ENCODE peak calls at places on chromosomes 6 and 20, in seven cellular contexts. J is mucosa of descending colon; K is pons; C is G401; O is adipocyte; M is activated T-helper 1 cell treated with anti-CD3 and anti-CD28 coated beads, Interleukin-12 subunit alpha, Interleukin-12 subunit beta, Interleukin-2, Interleukin-4 antibody, amounts not matched to agents 30 ng/mL and 10 ng/mL and 1 ng/mL, durations not matched to agents 14 hours and 24 hours and 36 hours; L is D341Med. U is an unnamed sample.

GRCh38 chr6:25816252-25816651 is 15.6 kb downstream of the SLC17A1 start:
- DNase-seq in L (no peak), K (no peak), O (no peak), M (no peak), C (no peak), J (no peak), U (no peak)

GRCh38 chr6:25715794-25716193 is 38.7 kb upstream of the SLC17A4 start:
- DNase-seq in K (no peak), M (no peak), O (no peak), J (no peak), L (no peak), C (no peak), U (no peak)

GRCh38 chr6:162478191-162478642 is 249.3 kb downstream of the PRKN start:
- DNase-seq in K (no peak), J (no peak), O (no peak), C (no peak), L (no peak), M (no peak), U (no peak)

GRCh38 chr6:3268680-3269079 is 9.9 kb downstream of the PSMG4 start:
- DNase-seq in K (no peak), M (no peak), J (no peak), C (no peak), O (no peak), L (no peak), U (no peak)

GRCh38 chr20:61442075-61442670 is 190.1 kb downstream of the CDH4 start:
- DNase-seq in O (no peak), M (no peak), L (no peak), K (no peak), J (no peak), C (no peak), U (peak)

GRCh38 chr6:14211596-14211961 is 94.0 kb downstream of the CD83 start:
- DNase-seq in L (peak), M (peak), K (peak), C (peak), O (peak), J (peak), U (peak)

GRCh38 chr6:15063253-15063853 is 182.5 kb upstream of the JARID2 start:
- DNase-seq in L (no peak), O (no peak), J (no peak), C (no peak), M (no peak), K (peak), U (peak)

GRCh38 chr6:32972353-32973143 is 4.2 kb downstream of the BRD2 start:
- DNase-seq in O (peak), L (no peak), J (peak), M (no peak), C (peak), K (no peak), U (no peak)

GRCh38 chr6:90199900-90200299 is 96.7 kb downstream of the BACH2 start:
- DNase-seq in O (no peak), J (no peak), L (no peak), K (no peak), M (no peak), C (no peak), U (no peak)

GRCh38 chr6:22153384-22154158 is 143.3 kb downstream of the PRL start:
- DNase-seq in L (no peak), J (no peak), M (no peak), C (no peak), O (no peak), K (no peak), U (peak)

GRCh38 chr20:63345328-63346100 is 15.6 kb downstream of the CHRNA4 start:
- DNase-seq in M (no peak), K (peak), L (no peak), O (peak), C (no peak), J (peak), U (no peak)

GRCh38 chr6:161227004-161227950 is 46.6 kb downstream of the AGPAT4 start:
- DNase-seq in C (peak), J (no peak), K (no peak), M (no peak), O (no peak), L (no peak), U (no peak)

GRCh38 chr6:137722749-137723272 is 144.2 kb upstream of the TNFAIP3 start:
- DNase-seq in M (no peak), O (no peak), C (no peak), L (no peak), K (no peak), J (no peak), U (peak)

GRCh38 chr6:15751721-15752350 is 89.0 kb upstream of the DTNBP1 start:
- DNase-seq in O (no peak), K (no peak), C (no peak), J (no peak), L (no peak), M (no peak), U (no peak)

GRCh38 chr6:100202417-100203194 is 208.6 kb upstream of the MCHR2 start:
- DNase-seq in O (peak), K (no peak), M (no peak), J (no peak), L (no peak), C (no peak), U (peak)

GRCh38 chr20:20743511-20744169 is 31.2 kb upstream of the RALGAPA2 start:
- DNase-seq in O (no peak), C (peak), M (no peak), J (peak), K (peak), L (peak), U (no peak)

GRCh38 chr20:35463455-35464300 is 8.3 kb downstream of the CEP250 start:
- DNase-seq in M (peak), J (no peak), L (peak), C (peak), K (peak), O (peak), U (peak)

GRCh38 chr20:62499758-62500236 is 24.0 kb upstream of the GATA5 start:
- DNase-seq in K (no peak), J (no peak), M (no peak), L (no peak), O (no peak), C (no peak), U (no peak)

GRCh38 chr6:90078513-90079289 is 184.4 kb downstream of the GJA10 start:
- DNase-seq in M (peak), J (no peak), K (no peak), O (no peak), C (no peak), L (no peak), U (peak)

GRCh38 chr20:19129976-19130612 is 82.3 kb upstream of the SLC24A3 start:
- DNase-seq in L (no peak), C (peak), K (peak), M (no peak), J (peak), O (no peak), U (no peak)

GRCh38 chr6:4134841-4135664 is at the start of gene ECI2:
- DNase-seq in M (peak), C (peak), L (peak), K (peak), O (peak), J (no peak), U (peak)